ENCODE peak calls at places on chromosome 16, in five cellular contexts. One of them, this sample, is unnamed.

GRCh38 chr16:17304124-17304813 is 166.5 kb downstream of the XYLT1 start:
- DNase-seq in heart left ventricle: no peak
- DNase-seq in transverse colon: peak
- DNase-seq in gastrocnemius medialis: no peak
- DNase-seq in IMR-90: peak
- DNase-seq in this sample: no peak

GRCh38 chr16:63096857-63097256 is 1060.6 kb upstream of the CDH8 start:
- DNase-seq in IMR-90: no peak
- DNase-seq in heart left ventricle: no peak
- DNase-seq in gastrocnemius medialis: no peak
- DNase-seq in transverse colon: no peak
- DNase-seq in this sample: no peak

GRCh38 chr16:19861811-19862327 is 22.8 kb downstream of the GPRC5B start:
- DNase-seq in gastrocnemius medialis: no peak
- DNase-seq in IMR-90: no peak
- DNase-seq in transverse colon: no peak
- DNase-seq in heart left ventricle: no peak
- DNase-seq in this sample: no peak

GRCh38 chr16:56425439-56425832 is at the start of gene AMFR:
- DNase-seq in gastrocnemius medialis: peak
- DNase-seq in transverse colon: peak
- DNase-seq in IMR-90: peak
- DNase-seq in heart left ventricle: peak
- DNase-seq in this sample: peak

GRCh38 chr16:17555176-17555575 is 84.4 kb upstream of the XYLT1 start:
- DNase-seq in heart left ventricle: no peak
- DNase-seq in IMR-90: peak
- DNase-seq in gastrocnemius medialis: no peak
- DNase-seq in transverse colon: no peak
- DNase-seq in this sample: no peak

GRCh38 chr16:4664538-4665418 is 28.6 kb upstream of the NUDT16L1 start:
- DNase-seq in IMR-90: no peak
- DNase-seq in transverse colon: peak
- DNase-seq in gastrocnemius medialis: no peak
- DNase-seq in heart left ventricle: peak
- DNase-seq in this sample: peak

GRCh38 chr16:77131398-77131797 is 59.6 kb upstream of the MON1B start:
- DNase-seq in transverse colon: no peak
- DNase-seq in IMR-90: no peak
- DNase-seq in gastrocnemius medialis: no peak
- DNase-seq in heart left ventricle: no peak
- DNase-seq in this sample: no peak

GRCh38 chr16:75372236-75372856 is 61.0 kb downstream of the CFDP1 start:
- DNase-seq in IMR-90: peak
- DNase-seq in transverse colon: no peak
- DNase-seq in heart left ventricle: no peak
- DNase-seq in gastrocnemius medialis: no peak
- DNase-seq in this sample: no peak

GRCh38 chr16:69141014-69141413 is 8.6 kb downstream of the UTP4 start:
- DNase-seq in heart left ventricle: no peak
- DNase-seq in IMR-90: no peak
- DNase-seq in transverse colon: no peak
- DNase-seq in gastrocnemius medialis: no peak
- DNase-seq in this sample: no peak

GRCh38 chr16:86029131-86029741 is 130.3 kb downstream of the IRF8 start:
- DNase-seq in IMR-90: peak
- DNase-seq in transverse colon: peak
- DNase-seq in gastrocnemius medialis: no peak
- DNase-seq in heart left ventricle: no peak
- DNase-seq in this sample: peak

GRCh38 chr16:50482271-50482670 is 65.9 kb upstream of the NKD1 start:
- DNase-seq in IMR-90: no peak
- DNase-seq in heart left ventricle: no peak
- DNase-seq in transverse colon: no peak
- DNase-seq in gastrocnemius medialis: no peak
- DNase-seq in this sample: no peak

GRCh38 chr16:89395150-89396142 is 94.9 kb downstream of the ANKRD11 start:
- DNase-seq in heart left ventricle: peak
- DNase-seq in gastrocnemius medialis: peak
- DNase-seq in transverse colon: peak
- DNase-seq in IMR-90: peak
- DNase-seq in this sample: no peak

GRCh38 chr16:89095401-89095974 is 1.8 kb downstream of the ACSF3 start:
- DNase-seq in gastrocnemius medialis: no peak
- DNase-seq in transverse colon: no peak
- DNase-seq in heart left ventricle: no peak
- DNase-seq in IMR-90: no peak
- DNase-seq in this sample: no peak

GRCh38 chr16:12062343-12063003 is 85.9 kb downstream of the SNX29 start:
- DNase-seq in transverse colon: peak
- DNase-seq in heart left ventricle: peak
- DNase-seq in IMR-90: peak
- DNase-seq in gastrocnemius medialis: peak
- DNase-seq in this sample: peak

GRCh38 chr16:65414284-65414984 is 292.6 kb upstream of the CDH11 start:
- DNase-seq in IMR-90: peak
- DNase-seq in gastrocnemius medialis: no peak
- DNase-seq in transverse colon: no peak
- DNase-seq in heart left ventricle: no peak
- DNase-seq in this sample: peak

GRCh38 chr16:58110590-58111330 is 18.4 kb downstream of the CFAP20 start:
- DNase-seq in heart left ventricle: no peak
- DNase-seq in gastrocnemius medialis: no peak
- DNase-seq in IMR-90: peak
- DNase-seq in transverse colon: no peak
- DNase-seq in this sample: no peak

GRCh38 chr16:569445-570254 is at the start of gene PIGQ:
- DNase-seq in heart left ventricle: no peak
- DNase-seq in IMR-90: peak
- DNase-seq in transverse colon: peak
- DNase-seq in gastrocnemius medialis: peak
- DNase-seq in this sample: peak
- TF ChIP-seq POLR2A in heart left ventricle: no peak
- TF ChIP-seq POLR2A in IMR-90: no peak
- TF ChIP-seq POLR2A in transverse colon: no peak
- TF ChIP-seq POLR2A in gastrocnemius medialis: peak
- TF ChIP-seq POLR2A in this sample: no peak

GRCh38 chr16:34078697-34079096 is 619.3 kb downstream of the TP53TG3F start:
- DNase-seq in heart left ventricle: no peak
- DNase-seq in IMR-90: peak
- DNase-seq in gastrocnemius medialis: no peak
- DNase-seq in transverse colon: no peak
- DNase-seq in this sample: peak
- TF ChIP-seq POLR2A in heart left ventricle: no peak
- TF ChIP-seq POLR2A in IMR-90: no peak
- TF ChIP-seq POLR2A in gastrocnemius medialis: no peak
- TF ChIP-seq POLR2A in transverse colon: no peak
- TF ChIP-seq POLR2A in this sample: no peak

DNA sequence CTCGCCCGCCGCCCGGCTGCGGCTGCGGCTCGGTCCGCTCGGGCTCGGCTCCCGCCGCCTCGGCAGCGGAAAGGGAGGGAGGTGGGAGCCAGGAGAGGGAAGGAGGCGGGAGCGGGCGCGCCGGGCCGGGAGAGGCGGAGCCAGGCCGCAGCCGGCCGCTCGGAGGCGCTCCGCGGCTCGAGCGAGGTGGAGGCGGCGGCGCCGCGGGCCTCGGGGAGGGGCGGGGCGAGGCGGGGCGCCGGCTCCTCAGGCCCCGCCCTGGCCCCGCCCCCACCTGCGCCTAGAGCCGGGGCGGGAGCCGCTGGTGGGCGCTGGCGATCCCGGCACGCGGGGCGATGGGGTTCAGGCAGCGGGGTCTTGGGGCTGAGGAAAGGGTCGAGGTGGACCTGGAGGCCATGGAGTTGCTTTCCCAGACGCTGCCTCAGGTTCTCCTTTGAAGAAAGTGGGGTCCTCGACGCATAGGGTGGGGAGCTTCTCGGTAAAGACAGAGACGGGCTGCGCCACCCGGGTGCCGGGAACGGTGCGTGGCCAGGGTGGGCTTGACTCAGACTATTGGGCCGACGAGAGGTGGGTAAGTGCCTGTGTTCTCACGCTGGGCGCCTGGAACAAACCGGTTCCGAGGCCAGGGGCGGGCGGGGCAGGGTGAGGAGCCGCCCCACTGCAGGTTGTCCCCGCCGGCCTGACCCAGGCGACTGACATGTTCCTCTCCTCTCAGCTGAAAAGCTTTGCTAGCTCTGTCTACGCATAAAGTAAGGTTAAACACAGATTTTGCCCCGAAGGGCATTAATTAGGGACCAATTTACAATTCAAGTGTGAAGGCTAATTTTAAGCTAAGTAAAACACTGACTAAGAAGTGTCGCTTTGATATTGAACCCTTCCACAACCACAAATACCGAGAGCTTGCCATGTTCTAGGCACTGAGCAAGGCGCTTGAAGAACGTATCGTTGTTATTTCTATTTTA is at the start of gene CMTM4:
- DNase-seq in gastrocnemius medialis: peak
- DNase-seq in heart left ventricle: peak
- DNase-seq in transverse colon: peak
- DNase-seq in IMR-90: peak
- DNase-seq in this sample: peak
- TF ChIP-seq POLR2A in gastrocnemius medialis: peak
- TF ChIP-seq POLR2A in heart left ventricle: no peak
- TF ChIP-seq POLR2A in transverse colon: peak
- TF ChIP-seq POLR2A in IMR-90: no peak
- TF ChIP-seq POLR2A in this sample: no peak

DNA sequence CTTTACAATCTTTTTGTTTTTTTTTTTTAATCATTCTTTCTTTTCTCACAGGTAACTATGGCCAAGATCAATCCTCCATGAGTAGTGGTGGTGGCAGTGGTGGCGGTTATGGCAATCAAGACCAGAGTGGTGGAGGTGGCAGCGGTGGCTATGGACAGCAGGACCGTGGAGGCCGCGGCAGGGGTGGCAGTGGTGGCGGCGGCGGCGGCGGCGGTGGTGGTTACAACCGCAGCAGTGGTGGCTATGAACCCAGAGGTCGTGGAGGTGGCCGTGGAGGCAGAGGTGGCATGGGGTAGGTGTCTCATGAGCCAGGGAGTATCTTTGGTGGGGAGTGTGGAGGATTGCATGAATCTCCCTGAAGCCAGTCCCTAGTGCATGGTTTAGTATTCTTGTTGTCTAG is 4.9 kb downstream of the FUS start:
- DNase-seq in IMR-90: no peak
- DNase-seq in transverse colon: no peak
- DNase-seq in gastrocnemius medialis: no peak
- DNase-seq in heart left ventricle: no peak
- DNase-seq in this sample: no peak
- TF ChIP-seq POLR2A in IMR-90: no peak
- TF ChIP-seq POLR2A in transverse colon: no peak
- TF ChIP-seq POLR2A in gastrocnemius medialis: no peak
- TF ChIP-seq POLR2A in heart left ventricle: no peak
- TF ChIP-seq POLR2A in this sample: no peak

GRCh38 chr16:3641801-3642396 is 12.6 kb upstream of the DNASE1 start:
- DNase-seq in heart left ventricle: no peak
- DNase-seq in IMR-90: no peak
- DNase-seq in transverse colon: no peak
- DNase-seq in gastrocnemius medialis: no peak
- DNase-seq in this sample: no peak

GRCh38 chr16:3640207-3640606 is 14.3 kb upstream of the DNASE1 start:
- DNase-seq in transverse colon: no peak
- DNase-seq in gastrocnemius medialis: no peak
- DNase-seq in IMR-90: no peak
- DNase-seq in heart left ventricle: no peak
- DNase-seq in this sample: no peak

GRCh38 chr16:3640632-3641501 is 13.6 kb upstream of the DNASE1 start:
- DNase-seq in gastrocnemius medialis: no peak
- DNase-seq in transverse colon: no peak
- DNase-seq in IMR-90: no peak
- DNase-seq in heart left ventricle: no peak
- DNase-seq in this sample: no peak

GRCh38 chr16:3638916-3639644 is 15.4 kb upstream of the DNASE1 start:
- DNase-seq in heart left ventricle: no peak
- DNase-seq in gastrocnemius medialis: no peak
- DNase-seq in transverse colon: no peak
- DNase-seq in IMR-90: no peak
- DNase-seq in this sample: no peak

DNA sequence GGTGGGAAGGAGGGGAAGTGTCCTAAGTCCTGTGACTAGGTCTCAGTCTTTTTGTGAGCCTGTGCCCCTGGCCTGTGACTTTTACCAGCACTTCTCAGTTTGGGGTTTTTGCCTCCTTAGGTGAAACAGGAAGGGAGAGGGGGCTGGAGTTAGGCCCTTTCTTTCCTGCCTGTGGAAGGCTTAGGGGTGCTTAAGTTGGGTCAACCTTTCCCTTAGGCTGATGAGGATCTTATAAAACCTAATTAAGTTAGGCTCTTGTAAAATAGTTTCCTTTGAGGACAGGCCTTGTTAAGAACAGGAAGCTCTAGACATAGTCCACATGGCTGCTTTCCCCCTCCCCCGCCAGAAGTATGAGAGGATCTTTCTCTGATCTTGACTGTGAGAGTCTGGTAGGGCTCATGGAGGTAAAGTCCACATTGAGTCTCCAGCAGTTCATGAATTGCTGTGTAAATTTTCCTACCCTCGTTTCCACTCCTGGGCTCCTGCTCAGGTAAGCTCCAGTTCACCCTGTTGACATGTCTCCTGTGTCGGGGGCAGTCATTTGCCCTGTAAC is 17.0 kb upstream of the DNASE1 start:
- DNase-seq in heart left ventricle: no peak
- DNase-seq in IMR-90: peak
- DNase-seq in transverse colon: peak
- DNase-seq in gastrocnemius medialis: no peak
- DNase-seq in this sample: peak
- TF ChIP-seq POLR2A in heart left ventricle: no peak
- TF ChIP-seq POLR2A in IMR-90: no peak
- TF ChIP-seq POLR2A in transverse colon: no peak
- TF ChIP-seq POLR2A in gastrocnemius medialis: no peak
- TF ChIP-seq POLR2A in this sample: peak

This sample was measured in NB4.